ENCODE peak calls at places on chromosomes 11 and 22, in eight cellular contexts. F, M, Y, U, O, D, Q and V are unnamed samples.

GRCh38 chr11:35461917-35462316 is 42.6 kb upstream of the SLC1A2 start:
- DNase-seq in M (no peak), O (no peak), Y (no peak), D (no peak), U (no peak), Q (no peak), F (no peak), V (no peak)

GRCh38 chr22:20061481-20061861 is 18.6 kb upstream of the DGCR8 start:
- DNase-seq in O (no peak), Y (no peak), U (no peak), D (no peak), F (no peak), M (no peak), Q (no peak), V (no peak)

GRCh38 chr11:122440783-122441701 is 214.5 kb upstream of the UBASH3B start:
- DNase-seq in F (peak), M (peak), Y (peak), D (peak), U (peak), O (no peak), Q (peak), V (no peak)

GRCh38 chr11:31936309-31936708 is 125.2 kb upstream of the PAX6 start:
- DNase-seq in M (no peak), D (no peak), U (no peak), O (no peak), Y (no peak), Q (no peak), F (no peak), V (no peak)

GRCh38 chr11:108734956-108735559 is 70.2 kb downstream of the DDX10 start:
- DNase-seq in F (peak), M (no peak), Q (no peak), D (peak), U (no peak), O (no peak), Y (no peak), V (no peak)

GRCh38 chr11:16012125-16012751 is 344.1 kb downstream of the SOX6 start:
- DNase-seq in F (peak), U (no peak), D (no peak), O (no peak), Y (peak), M (no peak), Q (no peak), V (no peak)

GRCh38 chr11:74310857-74311256 is 583 bp downstream of the P4HA3 start:
- DNase-seq in F (no peak), Y (no peak), M (no peak), O (no peak), U (no peak), Q (no peak), D (no peak), V (no peak)

GRCh38 chr11:2912038-2912410 is 17.2 kb downstream of the PHLDA2 start:
- DNase-seq in M (no peak), Y (peak), F (no peak), Q (no peak), O (no peak), D (no peak), U (no peak), V (no peak)

GRCh38 chr11:75867778-75868374 is 52.9 kb downstream of the UVRAG start:
- DNase-seq in Q (no peak), O (peak), U (peak), D (peak), F (peak), M (no peak), Y (peak), V (peak)

GRCh38 chr11:120134106-120134930 is 3.6 kb downstream of the TRIM29 start:
- DNase-seq in F (no peak), M (peak), U (no peak), Q (no peak), Y (no peak), O (peak), D (no peak), V (no peak)

GRCh38 chr11:118636569-118637290 is 29.3 kb downstream of the PHLDB1 start:
- DNase-seq in F (no peak), D (no peak), Y (no peak), U (no peak), M (no peak), O (no peak), Q (no peak), V (no peak)

GRCh38 chr11:72782081-72782920 is 11.5 kb downstream of the STARD10 start:
- DNase-seq in D (peak), Q (peak), U (no peak), O (no peak), M (no peak), Y (peak), F (no peak), V (no peak)

GRCh38 chr11:72599325-72600117 is 74.7 kb downstream of the PDE2A start:
- DNase-seq in Y (no peak), U (no peak), F (no peak), O (no peak), D (no peak), M (no peak), Q (peak), V (no peak)

GRCh38 chr11:117930668-117931330 is 1.6 kb upstream of the TMPRSS13 start:
- DNase-seq in F (no peak), U (no peak), D (no peak), Q (peak), M (no peak), O (no peak), Y (no peak), V (no peak)

GRCh38 chr11:131866535-131867400 is 496.4 kb downstream of the NTM start:
- DNase-seq in Y (no peak), D (no peak), F (no peak), M (no peak), O (no peak), U (no peak), Q (no peak), V (no peak)

GRCh38 chr11:99199336-99199735 is 178.6 kb downstream of the CNTN5 start:
- DNase-seq in D (peak), M (no peak), O (no peak), F (peak), Q (no peak), Y (no peak), U (no peak), V (no peak)

GRCh38 chr11:57541099-57541670 is 3.8 kb downstream of the SMTNL1 start:
- DNase-seq in Y (no peak), O (no peak), U (no peak), M (no peak), D (no peak), F (no peak), Q (no peak), V (no peak)

GRCh38 chr11:120273432-120273831 is 33.5 kb downstream of the POU2F3 start:
- DNase-seq in Y (no peak), U (no peak), D (no peak), F (no peak), M (no peak), O (no peak), Q (no peak), V (no peak)

GRCh38 chr11:96090711-96091110 is 166.8 kb upstream of the MTMR2 start:
- DNase-seq in F (peak), M (no peak), O (no peak), D (no peak), Y (no peak), Q (no peak), U (no peak), V (peak)

DNA sequence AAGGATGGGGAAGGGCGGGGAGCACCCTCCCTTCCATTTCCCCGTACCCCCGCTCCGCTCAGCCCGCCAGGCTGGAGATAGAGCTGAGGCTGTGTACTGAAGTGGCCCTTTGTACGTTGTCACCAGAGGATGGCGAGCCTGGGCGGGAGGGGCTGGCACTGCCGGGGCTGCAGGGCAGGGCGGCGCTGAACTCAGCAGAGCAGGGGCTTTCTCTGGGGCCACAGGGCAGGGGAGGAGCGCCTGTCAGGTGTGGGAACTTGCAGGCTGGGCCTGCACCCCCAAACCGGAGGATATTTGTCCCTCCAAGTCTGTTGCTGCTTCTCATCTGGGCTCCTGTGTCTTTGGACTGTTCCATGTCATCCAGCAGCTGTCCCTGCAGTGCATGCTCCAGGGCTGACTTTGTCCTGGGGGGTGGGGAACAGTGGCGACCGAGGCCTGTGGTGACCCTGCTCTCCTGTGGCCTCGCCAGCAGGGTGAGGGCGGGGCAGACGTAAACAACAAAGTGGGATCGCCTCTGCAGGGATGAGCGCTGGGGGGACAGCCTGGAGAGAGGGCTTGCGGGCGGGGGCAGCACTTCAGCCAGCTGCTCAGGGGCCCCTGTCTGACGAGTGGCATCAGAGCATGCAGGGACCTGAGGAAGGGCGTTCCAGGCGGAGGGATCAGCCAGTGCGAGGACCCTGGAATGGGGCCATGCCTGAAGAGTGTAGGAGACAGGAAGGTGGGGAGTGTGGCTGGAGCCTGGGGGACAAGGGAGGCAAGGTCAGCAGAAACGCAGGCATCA is 13.1 kb downstream of the MGAT3 start:
- DNase-seq in Y (no peak), M (no peak), D (peak), U (no peak), F (no peak), Q (no peak), O (no peak), V (no peak)
- H3K27ac ChIP-seq in Y (no peak), M (no peak), D (peak), U (peak), F (no peak), Q (peak), O (no peak), V (no peak)

GRCh38 chr22:38824587-38824986 is 19.2 kb downstream of the NPTXR start:
- DNase-seq in U (peak), F (peak), Y (peak), M (no peak), D (peak), O (no peak), Q (peak), V (peak)
- TF ChIP-seq CTCF in U (peak), F (peak), Y (peak), M (no peak), D (peak), O (no peak), Q (peak), V (peak)

DNA sequence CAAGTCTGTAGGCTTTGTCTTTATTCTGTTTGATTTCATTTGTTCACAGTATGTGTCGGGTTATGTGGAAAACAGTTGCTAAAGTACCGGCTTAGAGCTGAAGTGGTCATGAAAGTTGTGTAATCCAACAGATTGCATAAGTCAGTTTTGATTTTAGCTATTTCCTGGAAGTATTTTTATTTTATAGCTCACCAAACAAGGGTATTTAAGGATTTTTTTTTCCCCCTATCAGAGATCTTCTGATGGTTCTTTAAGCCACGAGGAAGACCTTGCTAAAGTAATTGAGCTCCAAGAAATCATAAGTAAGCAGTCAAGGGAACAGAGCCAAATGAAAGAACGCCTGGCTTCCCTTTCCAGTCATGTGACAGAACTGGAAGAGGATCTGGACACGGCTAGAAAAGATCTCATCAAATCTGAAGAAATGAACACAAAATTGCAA is 55.9 kb downstream of the PPFIA1 start:
- DNase-seq in Q (no peak), D (peak), O (peak), U (peak), Y (peak), M (peak), F (no peak), V (peak)
- H3K4me3 ChIP-seq in Q (no peak), D (no peak), O (no peak), U (no peak), Y (no peak), M (no peak), F (no peak), V (no peak)

GRCh38 chr22:17264321-17265052 is 45.3 kb upstream of the ADA2 start:
- DNase-seq in Q (peak), U (no peak), O (no peak), Y (no peak), F (no peak), M (no peak), D (peak), V (no peak)
- H3K27ac ChIP-seq in Q (peak), U (no peak), O (peak), Y (peak), F (no peak), M (no peak), D (peak), V (no peak)

DNA sequence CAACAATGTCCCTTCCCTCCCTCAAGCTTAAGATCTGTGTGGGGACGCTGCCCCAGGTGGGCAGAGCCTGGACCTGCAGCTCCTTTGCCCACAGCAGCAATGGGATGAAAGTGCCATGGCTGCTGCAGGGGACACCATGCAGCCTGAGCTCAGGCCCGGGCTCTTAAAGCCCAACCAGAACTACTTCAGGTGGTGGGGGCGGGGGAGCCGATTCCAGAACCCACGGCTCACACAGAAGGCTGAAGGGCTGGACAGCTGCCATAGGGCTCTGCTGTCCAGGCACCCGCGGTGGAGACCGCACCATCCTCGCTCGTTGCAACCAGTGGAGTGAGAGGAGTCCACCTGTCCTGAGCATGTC is 12.5 kb downstream of the CHID1 start:
- DNase-seq in D (peak), Q (peak), M (no peak), U (no peak), O (no peak), Y (no peak), F (no peak), V (no peak)
- TF ChIP-seq CTCF in D (peak), Q (peak), M (no peak), U (no peak), O (no peak), Y (no peak), F (peak), V (peak)